ENCODE peak calls at places on chromosomes 6 and 20, in six cellular contexts. T, P, G, E, D and L are unnamed samples.
A peak's percentile ranks its signal among the peaks of the same experiment; 100 is the strongest.

GRCh38 chr6:109979033-109979921 is 1.2 kb downstream of the GPR6 start:
- DNase-seq in T (no peak), P (no peak), G (no peak), E (peak; percentile 8), D (no peak), L (peak; percentile 29)

GRCh38 chr6:163346529-163346961 is 68.0 kb upstream of the QKI start:
- DNase-seq in T (no peak), P (no peak), G (no peak), E (peak; percentile 78), D (no peak), L (no peak)

GRCh38 chr6:161414180-161414579 is 140.3 kb upstream of the AGPAT4 start:
- DNase-seq in T (no peak), P (no peak), G (no peak), E (peak; percentile 27), D (no peak), L (no peak)

GRCh38 chr6:87393026-87393622 is 14.6 kb upstream of the CFAP206 start:
- DNase-seq in T (peak; percentile 73), P (peak; percentile 23), G (no peak), E (no peak), D (peak; percentile 42), L (peak; percentile 37)

GRCh38 chr20:14069796-14070195 is 74.5 kb downstream of the MACROD2 start:
- DNase-seq in T (no peak), P (no peak), G (no peak), E (no peak), D (no peak), L (no peak)

GRCh38 chr6:114053791-114054190 is 82.8 kb upstream of the HDAC2 start:
- DNase-seq in T (no peak), P (no peak), G (no peak), E (no peak), D (no peak), L (no peak)

GRCh38 chr6:43933111-43933885 is 163.3 kb downstream of the VEGFA start:
- DNase-seq in T (no peak), P (no peak), G (no peak), E (no peak), D (no peak), L (peak; percentile 69)

GRCh38 chr6:73513496-73513854 is 7.4 kb downstream of the EEF1A1 start:
- DNase-seq in T (peak; percentile 30), P (no peak), G (no peak), E (no peak), D (no peak), L (no peak)

GRCh38 chr20:61884571-61885389 is 180.9 kb downstream of the TAF4 start:
- DNase-seq in T (no peak), P (no peak), G (no peak), E (no peak), D (no peak), L (no peak)

GRCh38 chr6:143632894-143633293 is 44.9 kb upstream of the PHACTR2 start:
- DNase-seq in T (no peak), P (no peak), G (no peak), E (no peak), D (no peak), L (no peak)

GRCh38 chr20:44997668-44998067 is 31.4 kb downstream of the STK4 start:
- DNase-seq in T (no peak), P (no peak), G (no peak), E (no peak), D (no peak), L (no peak)

GRCh38 chr6:30206799-30207618 is 6.2 kb downstream of the TRIM26 start:
- DNase-seq in T (peak; percentile 8), P (no peak), G (no peak), E (no peak), D (no peak), L (peak; percentile 25)

GRCh38 chr6:164133095-164133494 is 718.6 kb downstream of the QKI start:
- DNase-seq in T (no peak), P (no peak), G (no peak), E (no peak), D (no peak), L (no peak)

GRCh38 chr6:157527471-157527907 is 146.5 kb downstream of the ZDHHC14 start:
- DNase-seq in T (peak; percentile 88), P (no peak), G (no peak), E (no peak), D (no peak), L (no peak)

GRCh38 chr6:43517503-43518357 is 841 bp downstream of the POLR1C start:
- DNase-seq in T (peak; percentile 38), P (no peak), G (no peak), E (no peak), D (no peak), L (no peak)

GRCh38 chr6:141199074-141199473 is 933.7 kb upstream of the GJE1 start:
- DNase-seq in T (peak; percentile 14), P (no peak), G (no peak), E (no peak), D (no peak), L (no peak)

GRCh38 chr20:17844133-17844429 is 124.5 kb downstream of the SNX5 start:
- DNase-seq in T (no peak), P (no peak), G (no peak), E (no peak), D (no peak), L (no peak)